ENCODE peak calls at places on chromosome 2, in four cellular contexts. One of them, this sample, is unnamed.

GRCh38 chr2:221818569-221818968 is 246.5 kb upstream of the EPHA4 start:
- DNase-seq in endodermal cell: peak; percentile 59
- DNase-seq in mammary epithelial cell: peak; percentile 2
- DNase-seq in psoas muscle: no peak
- DNase-seq in this sample: no peak

GRCh38 chr2:231039294-231039664 is 2.0 kb downstream of the C2orf72 start:
- DNase-seq in endodermal cell: no peak
- DNase-seq in psoas muscle: no peak
- DNase-seq in mammary epithelial cell: no peak
- DNase-seq in this sample: no peak

GRCh38 chr2:3634631-3635091 is 23.3 kb upstream of the ALLC start:
- DNase-seq in psoas muscle: peak; percentile 32
- DNase-seq in mammary epithelial cell: no peak
- DNase-seq in endodermal cell: peak; percentile 26
- DNase-seq in this sample: peak; percentile 62

GRCh38 chr2:105712981-105713596 is 31.6 kb upstream of the NCK2 start:
- DNase-seq in mammary epithelial cell: peak; percentile 75
- DNase-seq in endodermal cell: no peak
- DNase-seq in psoas muscle: no peak
- DNase-seq in this sample: no peak

GRCh38 chr2:218002103-218002502 is 692 bp downstream of the TNS1 start:
- DNase-seq in psoas muscle: no peak
- DNase-seq in mammary epithelial cell: no peak
- DNase-seq in endodermal cell: no peak
- DNase-seq in this sample: no peak

GRCh38 chr2:43461461-43462073 is 134.3 kb downstream of the THADA start:
- DNase-seq in psoas muscle: no peak
- DNase-seq in mammary epithelial cell: peak; percentile 39
- DNase-seq in endodermal cell: no peak
- DNase-seq in this sample: no peak

GRCh38 chr2:192042126-192042525 is 152.6 kb downstream of the TMEFF2 start:
- DNase-seq in endodermal cell: no peak
- DNase-seq in psoas muscle: no peak
- DNase-seq in mammary epithelial cell: no peak
- DNase-seq in this sample: no peak

GRCh38 chr2:127176371-127177311 is 43.5 kb downstream of the CYP27C1 start:
- DNase-seq in endodermal cell: peak; percentile 73
- DNase-seq in mammary epithelial cell: peak; percentile 27
- DNase-seq in psoas muscle: peak; percentile 81
- DNase-seq in this sample: peak; percentile 69

GRCh38 chr2:114192362-114192761 is 250.1 kb upstream of the DPP10 start:
- DNase-seq in mammary epithelial cell: peak; percentile 25
- DNase-seq in endodermal cell: no peak
- DNase-seq in psoas muscle: no peak
- DNase-seq in this sample: no peak

GRCh38 chr2:46095821-46096220 is 201.4 kb upstream of the EPAS1 start:
- DNase-seq in mammary epithelial cell: no peak
- DNase-seq in endodermal cell: no peak
- DNase-seq in psoas muscle: no peak
- DNase-seq in this sample: no peak

GRCh38 chr2:46094689-46095088 is 202.5 kb upstream of the EPAS1 start:
- DNase-seq in endodermal cell: no peak
- DNase-seq in mammary epithelial cell: no peak
- DNase-seq in psoas muscle: no peak
- DNase-seq in this sample: no peak

GRCh38 chr2:46098606-46099005 is 198.6 kb upstream of the EPAS1 start:
- DNase-seq in endodermal cell: no peak
- DNase-seq in psoas muscle: no peak
- DNase-seq in mammary epithelial cell: peak; percentile 86
- DNase-seq in this sample: no peak

GRCh38 chr2:46096272-46096671 is 200.9 kb upstream of the EPAS1 start:
- DNase-seq in psoas muscle: no peak
- DNase-seq in mammary epithelial cell: no peak
- DNase-seq in endodermal cell: no peak
- DNase-seq in this sample: no peak

GRCh38 chr2:46097714-46098480 is 199.3 kb upstream of the EPAS1 start:
- DNase-seq in endodermal cell: no peak
- DNase-seq in psoas muscle: no peak
- DNase-seq in mammary epithelial cell: peak; percentile 92
- DNase-seq in this sample: no peak
- H3K27ac ChIP-seq in endodermal cell: no peak overlapping the region
- H3K27ac ChIP-seq in psoas muscle: peak overlapping the region; percentile 39
- H3K27ac ChIP-seq in mammary epithelial cell: peak overlapping the region; percentile 89
- H3K27ac ChIP-seq in this sample: no peak overlapping the region

DNA sequence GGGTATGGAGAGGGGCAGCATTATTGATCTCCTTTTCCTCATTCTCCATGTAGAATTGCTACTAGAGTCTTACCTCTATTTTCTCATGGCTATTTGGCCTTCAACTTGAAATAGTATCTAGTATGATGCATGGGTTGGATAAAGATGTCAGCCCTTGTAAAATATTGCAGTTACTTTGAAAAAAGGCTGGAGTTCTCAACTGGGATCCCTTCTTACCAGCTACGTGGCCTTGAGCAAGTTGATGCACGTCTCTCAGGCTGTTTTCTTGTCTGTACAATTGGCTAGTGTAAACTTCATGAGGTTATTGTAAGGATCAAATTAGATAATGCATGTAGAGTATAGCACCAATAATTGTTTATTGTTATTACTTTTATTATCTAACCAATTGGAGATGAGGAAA is 50.2 kb downstream of the SEMA4F start:
- DNase-seq in psoas muscle: no peak
- DNase-seq in mammary epithelial cell: peak; percentile 53
- DNase-seq in endodermal cell: no peak
- DNase-seq in this sample: no peak
- H3K4me3 ChIP-seq in psoas muscle: no peak overlapping the region
- H3K4me3 ChIP-seq in mammary epithelial cell: no peak overlapping the region
- H3K4me3 ChIP-seq in endodermal cell: no peak overlapping the region
- H3K4me3 ChIP-seq in this sample: no peak overlapping the region

DNA sequence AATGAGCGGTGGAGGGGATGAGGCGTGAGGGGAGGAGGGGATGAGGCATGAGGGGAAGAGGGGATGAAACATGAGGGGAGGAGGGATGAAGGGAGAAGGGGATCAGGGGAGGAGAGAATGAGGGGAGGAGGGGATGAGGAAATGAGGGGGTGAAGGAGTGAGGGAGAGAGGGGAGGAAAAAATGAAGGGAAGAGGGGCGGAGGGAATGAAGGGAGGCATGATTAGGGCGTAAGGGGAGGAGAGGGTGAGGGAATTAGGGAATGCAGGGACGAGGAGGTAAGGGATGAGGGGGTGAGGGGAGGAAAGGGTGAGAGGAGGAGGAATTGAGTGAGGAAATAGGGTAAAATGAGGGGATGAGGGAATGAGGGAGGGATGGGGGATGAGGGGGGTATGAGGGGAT is 40.5 kb downstream of the AQP12A start:
- DNase-seq in mammary epithelial cell: no peak
- DNase-seq in psoas muscle: no peak
- DNase-seq in endodermal cell: no peak
- DNase-seq in this sample: no peak
- TF ChIP-seq CTCF in mammary epithelial cell: no peak
- TF ChIP-seq CTCF in psoas muscle: no peak
- TF ChIP-seq CTCF in endodermal cell: no peak
- TF ChIP-seq CTCF in this sample: no peak

GRCh38 chr2:232581725-232582124 is 31.2 kb downstream of the EIF4E2 start:
- DNase-seq in psoas muscle: no peak
- DNase-seq in endodermal cell: no peak
- DNase-seq in mammary epithelial cell: no peak
- DNase-seq in this sample: no peak

GRCh38 chr2:232578662-232579061 is 28.2 kb downstream of the EIF4E2 start:
- DNase-seq in mammary epithelial cell: no peak
- DNase-seq in endodermal cell: no peak
- DNase-seq in psoas muscle: no peak
- DNase-seq in this sample: no peak

GRCh38 chr2:232576995-232577394 is 26.5 kb downstream of the EIF4E2 start:
- DNase-seq in psoas muscle: no peak
- DNase-seq in mammary epithelial cell: peak; percentile 10
- DNase-seq in endodermal cell: no peak
- DNase-seq in this sample: no peak

GRCh38 chr2:232577841-232578240 is 27.4 kb downstream of the EIF4E2 start:
- DNase-seq in mammary epithelial cell: no peak
- DNase-seq in psoas muscle: no peak
- DNase-seq in endodermal cell: no peak
- DNase-seq in this sample: no peak

GRCh38 chr2:232580648-232580981 is 30.1 kb downstream of the EIF4E2 start:
- DNase-seq in mammary epithelial cell: no peak
- DNase-seq in endodermal cell: no peak
- DNase-seq in psoas muscle: no peak
- DNase-seq in this sample: no peak
- H3K27ac ChIP-seq in mammary epithelial cell: no peak overlapping the region
- H3K27ac ChIP-seq in endodermal cell: no peak overlapping the region
- H3K27ac ChIP-seq in psoas muscle: peak overlapping the region; percentile 30
- H3K27ac ChIP-seq in this sample: no peak overlapping the region

GRCh38 chr2:46034535-46034934 is 262.7 kb upstream of the EPAS1 start:
- DNase-seq in endodermal cell: no peak
- DNase-seq in psoas muscle: peak; percentile 63
- DNase-seq in mammary epithelial cell: no peak
- DNase-seq in this sample: peak; percentile 81
- H3K4me3 ChIP-seq in endodermal cell: no peak overlapping the region
- H3K4me3 ChIP-seq in psoas muscle: no peak overlapping the region
- H3K4me3 ChIP-seq in mammary epithelial cell: no peak overlapping the region
- H3K4me3 ChIP-seq in this sample: no peak overlapping the region

GRCh38 chr2:15299904-15300528 is 261.1 kb downstream of the NBAS start:
- DNase-seq in endodermal cell: no peak
- DNase-seq in mammary epithelial cell: no peak
- DNase-seq in psoas muscle: no peak
- DNase-seq in this sample: no peak
- TF ChIP-seq CTCF in endodermal cell: peak; percentile 32
- TF ChIP-seq CTCF in mammary epithelial cell: no peak
- TF ChIP-seq CTCF in psoas muscle: no peak
- TF ChIP-seq CTCF in this sample: no peak

GRCh38 chr2:18623782-18624181 is 34.4 kb upstream of the NT5C1B start:
- DNase-seq in endodermal cell: no peak
- DNase-seq in psoas muscle: no peak
- DNase-seq in mammary epithelial cell: peak; percentile 84
- DNase-seq in this sample: no peak
- H3K27ac ChIP-seq in endodermal cell: no peak overlapping the region
- H3K27ac ChIP-seq in psoas muscle: no peak overlapping the region
- H3K27ac ChIP-seq in mammary epithelial cell: peak overlapping the region; percentile 45
- H3K27ac ChIP-seq in this sample: no peak overlapping the region

GRCh38 chr2:224524657-224525056 is 60.5 kb downstream of the CUL3 start:
- DNase-seq in endodermal cell: no peak
- DNase-seq in mammary epithelial cell: no peak
- DNase-seq in psoas muscle: no peak
- DNase-seq in this sample: no peak
- H3K4me3 ChIP-seq in endodermal cell: no peak overlapping the region
- H3K4me3 ChIP-seq in mammary epithelial cell: no peak overlapping the region
- H3K4me3 ChIP-seq in psoas muscle: no peak overlapping the region
- H3K4me3 ChIP-seq in this sample: no peak overlapping the region

DNA sequence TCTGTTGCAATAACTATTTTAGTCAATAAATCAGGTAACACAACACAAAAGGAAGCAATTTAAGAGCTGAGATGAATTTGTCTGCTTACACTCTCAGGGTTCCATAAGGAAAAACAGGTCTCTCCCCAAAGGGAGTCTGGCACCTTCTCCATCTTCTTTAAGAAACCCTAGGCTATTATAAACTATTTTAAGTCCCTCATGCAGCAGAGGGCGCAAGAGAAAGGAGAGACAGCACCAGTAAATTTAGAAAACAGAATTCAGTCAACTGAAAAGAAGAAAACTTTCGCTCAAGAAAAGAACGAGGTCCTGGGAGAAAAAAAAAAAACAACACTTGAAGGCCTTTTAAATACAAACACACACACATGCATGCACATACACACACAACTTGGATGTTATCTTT is 19.1 kb downstream of the SULT1C4 start:
- DNase-seq in psoas muscle: no peak
- DNase-seq in mammary epithelial cell: peak; percentile 39
- DNase-seq in endodermal cell: peak; percentile 83
- DNase-seq in this sample: no peak
- TF ChIP-seq CTCF in psoas muscle: no peak
- TF ChIP-seq CTCF in mammary epithelial cell: peak; percentile 59
- TF ChIP-seq CTCF in endodermal cell: peak; percentile 61
- TF ChIP-seq CTCF in this sample: no peak